ENCODE peak calls at places on chromosome 7, in eight cellular contexts. Y is NCI-H1694; V is T-helper 1 cell; X is stimulated activated naive B cell treated with anti-CD40 and anti-IgM and Interleukin-4, amounts not matched to agents 10 μg/mL and 1 μg/mL and 100 μg/mL, for 72 hours; O is iris pigment epithelial cell; F is iPS-NIHi11; A is epithelial cell of esophagus; I is left ventricle myocardium inferior. G is an unnamed sample.

GRCh38 chr7:14590206-14590605 is 312.3 kb downstream of the DGKB start:
- DNase-seq in Y (no peak), V (no peak), X (no peak), O (no peak), F (no peak), A (no peak), I (no peak), G (no peak)

GRCh38 chr7:27237735-27238334 is 4.8 kb upstream of the EVX1 start:
- DNase-seq in Y (no peak), V (no peak), X (no peak), O (peak), F (no peak), A (peak), I (no peak), G (no peak)

GRCh38 chr7:129433823-129434171 is 435 bp upstream of the STRIP2 start:
- DNase-seq in Y (no peak), V (no peak), X (no peak), O (no peak), F (peak), A (no peak), I (no peak), G (no peak)

GRCh38 chr7:70797109-70797514 is 334.8 kb upstream of the GALNT17 start:
- DNase-seq in Y (no peak), V (no peak), X (no peak), O (no peak), F (no peak), A (no peak), I (no peak), G (peak)

GRCh38 chr7:103731169-103731568 is 258.3 kb downstream of the RELN start:
- DNase-seq in Y (no peak), V (no peak), X (no peak), O (no peak), F (no peak), A (no peak), I (no peak), G (no peak)

GRCh38 chr7:28686418-28686800 is 271.7 kb downstream of the TRIL start:
- DNase-seq in Y (no peak), V (no peak), X (no peak), O (peak), F (peak), A (peak), I (no peak), G (no peak)

GRCh38 chr7:151459726-151460473 is 20.0 kb upstream of the CRYGN start:
- DNase-seq in Y (peak), V (no peak), X (no peak), O (peak), F (peak), A (peak), I (peak), G (no peak)

GRCh38 chr7:130299909-130300308 is 6.9 kb downstream of the CPA4 start:
- DNase-seq in Y (no peak), V (no peak), X (no peak), O (no peak), F (no peak), A (no peak), I (no peak), G (no peak)

G was measured in activated CD4-positive, alpha-beta memory T cell treated with anti-CD3 and anti-CD28 coated beads for 36 hours.